ENCODE peak calls at places on chromosomes 16 and 17, in eight cellular contexts. One of them, this sample, is unnamed.
A peak's percentile ranks its signal among the peaks of the same experiment; 100 is the strongest.

GRCh38 chr16:57889960-57890751 is 80.8 kb downstream of the CNGB1 start:
- DNase-seq in PC-3: no peak
- DNase-seq in GM12878: no peak
- DNase-seq in GM23338: no peak
- DNase-seq in neural progenitor cell: no peak
- DNase-seq in PC-9: no peak
- DNase-seq in fibroblast of lung: peak; percentile 82
- DNase-seq in A549: no peak
- DNase-seq in this sample: no peak

GRCh38 chr17:4235372-4236279 is 28.2 kb downstream of the ANKFY1 start:
- DNase-seq in GM12878: no peak
- DNase-seq in PC-3: no peak
- DNase-seq in GM23338: no peak
- DNase-seq in A549: no peak
- DNase-seq in neural progenitor cell: no peak
- DNase-seq in fibroblast of lung: peak; percentile 53
- DNase-seq in PC-9: no peak
- DNase-seq in this sample: no peak

GRCh38 chr17:46964315-46965265 is 14.5 kb downstream of the RPRML start:
- DNase-seq in neural progenitor cell: peak; percentile 73
- DNase-seq in GM23338: peak; percentile 72
- DNase-seq in GM12878: no peak
- DNase-seq in PC-9: no peak
- DNase-seq in PC-3: peak; percentile 49
- DNase-seq in A549: no peak
- DNase-seq in fibroblast of lung: peak; percentile 32
- DNase-seq in this sample: no peak

GRCh38 chr17:42566873-42567573 is at the start of gene MLX:
- DNase-seq in fibroblast of lung: peak; percentile 78
- DNase-seq in PC-9: peak; percentile 74
- DNase-seq in A549: peak; percentile 94
- DNase-seq in GM23338: peak; percentile 96
- DNase-seq in GM12878: peak; percentile 68
- DNase-seq in PC-3: peak; percentile 81
- DNase-seq in neural progenitor cell: peak; percentile 97
- DNase-seq in this sample: no peak

GRCh38 chr17:83196088-83196765 is 116.8 kb downstream of the METRNL start:
- DNase-seq in A549: no peak
- DNase-seq in GM12878: no peak
- DNase-seq in neural progenitor cell: no peak
- DNase-seq in GM23338: no peak
- DNase-seq in PC-3: no peak
- DNase-seq in PC-9: no peak
- DNase-seq in fibroblast of lung: peak; percentile 64
- DNase-seq in this sample: no peak

GRCh38 chr16:20676867-20677266 is 20.6 kb downstream of the ACSM1 start:
- DNase-seq in PC-3: no peak
- DNase-seq in GM12878: no peak
- DNase-seq in GM23338: no peak
- DNase-seq in fibroblast of lung: no peak
- DNase-seq in A549: no peak
- DNase-seq in neural progenitor cell: no peak
- DNase-seq in PC-9: no peak
- DNase-seq in this sample: no peak

GRCh38 chr16:58098207-58099096 is 30.7 kb downstream of the CFAP20 start:
- DNase-seq in GM12878: no peak
- DNase-seq in PC-3: peak; percentile 35
- DNase-seq in fibroblast of lung: peak; percentile 34
- DNase-seq in neural progenitor cell: no peak
- DNase-seq in PC-9: no peak
- DNase-seq in A549: peak; percentile 21
- DNase-seq in GM23338: no peak
- DNase-seq in this sample: no peak

GRCh38 chr16:81616321-81617020 is 162.6 kb upstream of the PLCG2 start:
- DNase-seq in GM23338: no peak
- DNase-seq in GM12878: peak; percentile 54
- DNase-seq in fibroblast of lung: peak; percentile 57
- DNase-seq in neural progenitor cell: peak; percentile 35
- DNase-seq in A549: no peak
- DNase-seq in PC-9: no peak
- DNase-seq in PC-3: no peak
- DNase-seq in this sample: no peak

GRCh38 chr16:78988361-78988992 is 612.1 kb downstream of the MAF start:
- DNase-seq in A549: no peak
- DNase-seq in neural progenitor cell: peak; percentile 60
- DNase-seq in PC-9: no peak
- DNase-seq in PC-3: no peak
- DNase-seq in GM23338: peak; percentile 63
- DNase-seq in fibroblast of lung: no peak
- DNase-seq in GM12878: no peak
- DNase-seq in this sample: no peak

GRCh38 chr16:28277537-28278388 is 14.6 kb upstream of the SBK1 start:
- DNase-seq in GM12878: peak; percentile 3
- DNase-seq in neural progenitor cell: peak; percentile 94
- DNase-seq in fibroblast of lung: peak; percentile 62
- DNase-seq in PC-3: peak; percentile 80
- DNase-seq in A549: peak; percentile 81
- DNase-seq in GM23338: peak; percentile 92
- DNase-seq in PC-9: peak; percentile 57
- DNase-seq in this sample: peak; percentile 7

GRCh38 chr17:5399767-5400166 is 19.7 kb downstream of the NUP88 start:
- DNase-seq in A549: peak; percentile 49
- DNase-seq in PC-9: no peak
- DNase-seq in neural progenitor cell: no peak
- DNase-seq in GM12878: no peak
- DNase-seq in fibroblast of lung: no peak
- DNase-seq in GM23338: no peak
- DNase-seq in PC-3: peak; percentile 32
- DNase-seq in this sample: no peak

GRCh38 chr17:81731271-81731670 is 19.2 kb downstream of the SLC25A10 start:
- DNase-seq in PC-9: peak; percentile 50
- DNase-seq in neural progenitor cell: no peak
- DNase-seq in fibroblast of lung: peak; percentile 72
- DNase-seq in A549: no peak
- DNase-seq in GM23338: no peak
- DNase-seq in GM12878: no peak
- DNase-seq in PC-3: no peak
- DNase-seq in this sample: no peak

GRCh38 chr16:64392456-64392855 is 729.4 kb downstream of the CDH11 start:
- DNase-seq in neural progenitor cell: no peak
- DNase-seq in fibroblast of lung: no peak
- DNase-seq in PC-9: no peak
- DNase-seq in GM12878: no peak
- DNase-seq in A549: no peak
- DNase-seq in PC-3: no peak
- DNase-seq in GM23338: no peak
- DNase-seq in this sample: no peak

GRCh38 chr17:57577751-57578607 is 167.1 kb downstream of the CCDC182 start:
- DNase-seq in fibroblast of lung: peak; percentile 74
- DNase-seq in neural progenitor cell: peak; percentile 91
- DNase-seq in PC-3: no peak
- DNase-seq in A549: no peak
- DNase-seq in PC-9: no peak
- DNase-seq in GM23338: no peak
- DNase-seq in GM12878: no peak
- DNase-seq in this sample: no peak

GRCh38 chr16:35598696-35599332 is 2139.4 kb downstream of the TP53TG3F start:
- DNase-seq in fibroblast of lung: no peak
- DNase-seq in neural progenitor cell: no peak
- DNase-seq in PC-3: no peak
- DNase-seq in A549: peak; percentile 5
- DNase-seq in GM23338: no peak
- DNase-seq in GM12878: no peak
- DNase-seq in PC-9: no peak
- DNase-seq in this sample: no peak

GRCh38 chr16:57092786-57093301 is 461 bp downstream of the CPNE2 start:
- DNase-seq in GM12878: no peak
- DNase-seq in A549: no peak
- DNase-seq in PC-9: no peak
- DNase-seq in GM23338: peak; percentile 69
- DNase-seq in PC-3: peak; percentile 11
- DNase-seq in fibroblast of lung: no peak
- DNase-seq in neural progenitor cell: peak; percentile 66
- DNase-seq in this sample: no peak

GRCh38 chr17:61490540-61490975 is 38.3 kb downstream of the TBX4 start:
- DNase-seq in PC-3: peak; percentile 67
- DNase-seq in PC-9: peak; percentile 77
- DNase-seq in A549: peak; percentile 71
- DNase-seq in neural progenitor cell: no peak
- DNase-seq in fibroblast of lung: peak; percentile 81
- DNase-seq in GM12878: no peak
- DNase-seq in GM23338: no peak
- DNase-seq in this sample: no peak

GRCh38 chr16:28548306-28548802 is 5.4 kb upstream of the SGF29 start:
- DNase-seq in neural progenitor cell: no peak
- DNase-seq in PC-9: no peak
- DNase-seq in GM12878: no peak
- DNase-seq in PC-3: no peak
- DNase-seq in GM23338: no peak
- DNase-seq in fibroblast of lung: no peak
- DNase-seq in A549: no peak
- DNase-seq in this sample: no peak

GRCh38 chr17:64420143-64420670 is 28.7 kb upstream of the MILR1 start:
- DNase-seq in neural progenitor cell: peak; percentile 74
- DNase-seq in A549: peak; percentile 85
- DNase-seq in GM12878: no peak
- DNase-seq in GM23338: peak; percentile 84
- DNase-seq in fibroblast of lung: peak; percentile 69
- DNase-seq in PC-3: peak; percentile 91
- DNase-seq in PC-9: peak; percentile 60
- DNase-seq in this sample: peak; percentile 4

DNA sequence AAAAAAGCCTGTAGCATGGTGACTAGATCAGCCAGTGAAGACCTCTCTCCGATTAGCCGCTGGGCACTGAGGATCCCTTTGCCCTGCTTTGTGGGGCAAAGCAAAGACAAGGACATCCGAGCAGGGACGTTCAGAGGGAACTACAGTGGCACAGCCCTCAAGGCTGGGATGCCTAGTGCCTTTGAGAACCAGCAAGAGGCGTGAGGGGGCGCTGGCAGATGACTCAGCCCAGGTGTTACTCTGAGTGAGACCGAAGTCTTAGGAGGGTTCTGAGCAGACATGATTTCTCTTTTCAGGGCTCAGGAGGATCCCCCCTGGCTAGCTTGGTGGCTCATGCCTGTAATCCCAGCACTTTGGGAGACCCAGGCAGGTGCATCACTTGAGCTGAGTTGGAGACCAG is 178.6 kb downstream of the CPPED1 start:
- DNase-seq in fibroblast of lung: no peak
- DNase-seq in GM12878: no peak
- DNase-seq in PC-9: no peak
- DNase-seq in GM23338: peak; percentile 16
- DNase-seq in A549: no peak
- DNase-seq in PC-3: no peak
- DNase-seq in neural progenitor cell: no peak
- DNase-seq in this sample: no peak
- TF ChIP-seq CTCF in fibroblast of lung: no peak
- TF ChIP-seq CTCF in GM12878: no peak
- TF ChIP-seq CTCF in PC-9: no peak
- TF ChIP-seq CTCF in GM23338: peak; percentile 40
- TF ChIP-seq CTCF in A549: no peak
- TF ChIP-seq CTCF in PC-3: no peak
- TF ChIP-seq CTCF in neural progenitor cell: no peak
- TF ChIP-seq CTCF in this sample: no peak

GRCh38 chr16:31182391-31182790 is 2.5 kb downstream of the FUS start:
- DNase-seq in A549: no peak
- DNase-seq in PC-3: no peak
- DNase-seq in GM23338: no peak
- DNase-seq in PC-9: no peak
- DNase-seq in fibroblast of lung: no peak
- DNase-seq in neural progenitor cell: no peak
- DNase-seq in GM12878: no peak
- DNase-seq in this sample: no peak
- H3K4me2 ChIP-seq in A549: peak overlapping the region; percentile 95
- H3K4me2 ChIP-seq in PC-3: peak overlapping the region; percentile 93
- H3K4me2 ChIP-seq in GM23338: peak overlapping the region; percentile 100
- H3K4me2 ChIP-seq in PC-9: peak overlapping the region; percentile 91
- H3K4me2 ChIP-seq in fibroblast of lung: peak overlapping the region; percentile 93
- H3K4me2 ChIP-seq in neural progenitor cell: peak overlapping the region; percentile 95
- H3K4me2 ChIP-seq in GM12878: peak overlapping the region; percentile 87
- H3K4me2 ChIP-seq in this sample: peak overlapping the region; percentile 98

GRCh38 chr16:50381679-50382440 is 13.1 kb upstream of the BRD7 start:
- DNase-seq in fibroblast of lung: no peak
- DNase-seq in GM12878: no peak
- DNase-seq in PC-9: no peak
- DNase-seq in GM23338: peak; percentile 66
- DNase-seq in A549: no peak
- DNase-seq in neural progenitor cell: peak; percentile 27
- DNase-seq in PC-3: no peak
- DNase-seq in this sample: no peak
- TF ChIP-seq CTCF in fibroblast of lung: no peak
- TF ChIP-seq CTCF in GM12878: peak; percentile 23
- TF ChIP-seq CTCF in PC-9: peak; percentile 31
- TF ChIP-seq CTCF in GM23338: peak; percentile 72
- TF ChIP-seq CTCF in A549: no peak
- TF ChIP-seq CTCF in neural progenitor cell: peak; percentile 42
- TF ChIP-seq CTCF in PC-3: peak; percentile 11
- TF ChIP-seq CTCF in this sample: no peak

GRCh38 chr17:63276821-63277220 is 169.3 kb downstream of the CYB561 start:
- DNase-seq in PC-9: no peak
- DNase-seq in neural progenitor cell: no peak
- DNase-seq in GM12878: no peak
- DNase-seq in A549: no peak
- DNase-seq in PC-3: no peak
- DNase-seq in fibroblast of lung: peak; percentile 67
- DNase-seq in GM23338: no peak
- DNase-seq in this sample: no peak

GRCh38 chr17:63277629-63278028 is 168.5 kb downstream of the CYB561 start:
- DNase-seq in GM12878: no peak
- DNase-seq in fibroblast of lung: peak; percentile 35
- DNase-seq in neural progenitor cell: no peak
- DNase-seq in PC-3: peak; percentile 45
- DNase-seq in GM23338: no peak
- DNase-seq in PC-9: no peak
- DNase-seq in A549: no peak
- DNase-seq in this sample: no peak

GRCh38 chr17:63276376-63276775 is 169.7 kb downstream of the CYB561 start:
- DNase-seq in GM23338: no peak
- DNase-seq in PC-3: no peak
- DNase-seq in PC-9: no peak
- DNase-seq in A549: no peak
- DNase-seq in fibroblast of lung: no peak
- DNase-seq in neural progenitor cell: no peak
- DNase-seq in GM12878: no peak
- DNase-seq in this sample: no peak

GRCh38 chr17:63275318-63275967 is 170.7 kb downstream of the CYB561 start:
- DNase-seq in PC-3: peak; percentile 99
- DNase-seq in fibroblast of lung: peak; percentile 99
- DNase-seq in GM12878: no peak
- DNase-seq in neural progenitor cell: no peak
- DNase-seq in A549: peak; percentile 92
- DNase-seq in GM23338: no peak
- DNase-seq in PC-9: peak; percentile 95
- DNase-seq in this sample: peak; percentile 82

DNA sequence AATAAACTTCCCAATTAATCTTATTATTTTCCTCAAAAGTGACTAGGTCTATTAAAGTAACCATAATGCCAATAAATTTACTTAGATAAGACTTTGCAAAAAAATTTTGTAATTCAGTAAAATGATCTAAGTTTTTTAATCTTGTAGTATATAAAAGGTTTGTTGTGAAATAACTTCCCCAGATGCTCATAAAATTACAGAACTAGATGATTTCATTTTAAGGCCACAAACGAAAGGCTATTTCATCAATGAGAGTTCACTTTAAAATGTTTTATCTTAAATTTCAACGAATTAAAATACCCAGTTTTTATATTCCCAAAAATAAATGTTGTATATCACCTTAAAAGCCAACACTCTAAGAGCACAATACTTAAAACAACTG is 170.1 kb downstream of the CYB561 start:
- DNase-seq in GM12878: no peak
- DNase-seq in PC-9: no peak
- DNase-seq in neural progenitor cell: no peak
- DNase-seq in fibroblast of lung: no peak
- DNase-seq in PC-3: no peak
- DNase-seq in GM23338: no peak
- DNase-seq in A549: no peak
- DNase-seq in this sample: no peak
- H3K4me2 ChIP-seq in GM12878: no peak overlapping the region
- H3K4me2 ChIP-seq in PC-9: peak overlapping the region; percentile 33
- H3K4me2 ChIP-seq in neural progenitor cell: no peak overlapping the region
- H3K4me2 ChIP-seq in fibroblast of lung: no peak overlapping the region
- H3K4me2 ChIP-seq in PC-3: peak overlapping the region; percentile 45
- H3K4me2 ChIP-seq in GM23338: no peak overlapping the region
- H3K4me2 ChIP-seq in A549: peak overlapping the region; percentile 61
- H3K4me2 ChIP-seq in this sample: peak overlapping the region; percentile 54